ENCODE peak calls at places on chromosome 14, in nine cellular contexts. T is fibroblast of lung, S is mesendoderm, D is H1, X is HCT116, O is mesenchymal stem cell, Y is hepatocyte, M is OCI-LY7, H is PC-9. W is an unnamed sample. For H3K36me3, the result is how much of the 10 kb centered on the place peaks cover.

GRCh38 chr14:71362920-71363584 is 455.8 kb downstream of the PCNX1 start:
- DNase-seq in T (peak), S (no peak), D (no peak), X (no peak), O (peak), Y (no peak), M (no peak), H (no peak), W (no peak)

GRCh38 chr14:54730156-54730961 is 163.4 kb downstream of the SAMD4A start:
- DNase-seq in T (peak), S (no peak), D (no peak), X (no peak), O (peak), Y (no peak), M (peak), H (peak), W (no peak)

GRCh38 chr14:31161274-31161673 is 46.3 kb downstream of the HECTD1 start:
- DNase-seq in T (no peak), S (no peak), D (no peak), X (no peak), O (no peak), Y (no peak), M (no peak), H (no peak), W (no peak)

GRCh38 chr14:92690171-92691011 is 58.0 kb downstream of the LGMN start:
- DNase-seq in T (peak), S (peak), D (no peak), X (peak), O (peak), Y (peak), M (peak), H (peak), W (no peak)

GRCh38 chr14:23633160-23633701 is 2.9 kb upstream of the DHRS2 start:
- DNase-seq in T (no peak), S (peak), D (no peak), X (no peak), O (peak), Y (peak), M (no peak), H (no peak), W (peak)

GRCh38 chr14:75077794-75078193 is 8.4 kb downstream of the ZC2HC1C start:
- DNase-seq in T (no peak), S (no peak), D (no peak), X (no peak), O (peak), Y (no peak), M (no peak), H (no peak), W (no peak)

GRCh38 chr14:104114421-104115130 is 23.8 kb upstream of the KIF26A start:
- DNase-seq in T (no peak), S (no peak), D (no peak), X (no peak), O (no peak), Y (no peak), M (no peak), H (no peak), W (no peak)

GRCh38 chr14:63431466-63431865 is 111.7 kb downstream of the PPP2R5E start:
- DNase-seq in T (no peak), S (no peak), D (no peak), X (no peak), O (peak), Y (no peak), M (no peak), H (no peak), W (no peak)

GRCh38 chr14:52351191-52351560 is 37.1 kb downstream of the PTGER2 start:
- DNase-seq in T (peak), S (peak), D (no peak), X (no peak), O (peak), Y (peak), M (no peak), H (no peak), W (no peak)

GRCh38 chr14:64685364-64686130 is 18.7 kb upstream of the PLEKHG3 start:
- DNase-seq in T (no peak), S (no peak), D (no peak), X (no peak), O (no peak), Y (no peak), M (no peak), H (no peak), W (peak)

GRCh38 chr14:32509632-32510187 is 180.6 kb downstream of the AKAP6 start:
- DNase-seq in T (peak), S (no peak), D (no peak), X (no peak), O (peak), Y (peak), M (no peak), H (no peak), W (peak)

GRCh38 chr14:22386924-22387775 is 201.9 kb downstream of the DAD1 start:
- DNase-seq in T (peak), S (peak), D (peak), X (peak), O (peak), Y (peak), M (peak), H (no peak), W (peak)

GRCh38 chr14:79136437-79137430 is 966.6 kb downstream of the NRXN3 start:
- DNase-seq in T (no peak), S (peak), D (no peak), X (no peak), O (no peak), Y (no peak), M (no peak), H (no peak), W (peak)

GRCh38 chr14:55354500-55354899 is 57.1 kb downstream of the ATG14 start:
- DNase-seq in T (peak), S (peak), D (peak), X (peak), O (peak), Y (peak), M (peak), H (no peak), W (peak)

GRCh38 chr14:54207075-54207474 is 189.7 kb upstream of the CDKN3 start:
- DNase-seq in T (no peak), S (no peak), D (no peak), X (no peak), O (peak), Y (no peak), M (no peak), H (no peak), W (no peak)

GRCh38 chr14:71551291-71551955 is 380.8 kb upstream of the RGS6 start:
- DNase-seq in T (no peak), S (no peak), D (no peak), X (no peak), O (peak), Y (peak), M (peak), H (no peak), W (no peak)

GRCh38 chr14:88032373-88032772 is 27.4 kb downstream of the GPR65 start:
- DNase-seq in T (no peak), S (no peak), D (no peak), X (no peak), O (no peak), Y (no peak), M (no peak), H (no peak), W (no peak)

GRCh38 chr14:44945264-44945663 is 16.5 kb downstream of the KLHL28 start:
- DNase-seq in T (peak), S (no peak), D (no peak), X (no peak), O (no peak), Y (no peak), M (no peak), H (no peak), W (no peak)

GRCh38 chr14:86013663-86014062 is 483.7 kb downstream of the FLRT2 start:
- DNase-seq in T (peak), S (no peak), D (no peak), X (no peak), O (peak), Y (peak), M (no peak), H (no peak), W (no peak)

GRCh38 chr14:35164849-35165248 is 42.5 kb downstream of the PRORP start:
- DNase-seq in T (no peak), S (no peak), D (no peak), X (no peak), O (no peak), Y (no peak), M (no peak), H (no peak), W (no peak)

GRCh38 chr14:23478109-23478698 is 8.7 kb downstream of the NGDN start:
- DNase-seq in T (peak), S (peak), D (no peak), X (peak), O (peak), Y (peak), M (peak), H (no peak), W (peak)

GRCh38 chr14:67218126-67218525 is 23.1 kb upstream of the PALS1 start:
- DNase-seq in T (no peak), S (no peak), D (no peak), X (no peak), O (no peak), Y (no peak), M (no peak), H (no peak), W (no peak)

GRCh38 chr14:30330452-30330851 is 228.5 kb upstream of the G2E3 start:
- DNase-seq in T (no peak), S (no peak), D (no peak), X (peak), O (no peak), Y (no peak), M (peak), H (no peak), W (no peak)

GRCh38 chr14:58408681-58409080 is 13.0 kb downstream of the TOMM20L start:
- DNase-seq in T (no peak), S (no peak), D (no peak), X (no peak), O (no peak), Y (no peak), M (no peak), H (no peak), W (no peak)

DNA sequence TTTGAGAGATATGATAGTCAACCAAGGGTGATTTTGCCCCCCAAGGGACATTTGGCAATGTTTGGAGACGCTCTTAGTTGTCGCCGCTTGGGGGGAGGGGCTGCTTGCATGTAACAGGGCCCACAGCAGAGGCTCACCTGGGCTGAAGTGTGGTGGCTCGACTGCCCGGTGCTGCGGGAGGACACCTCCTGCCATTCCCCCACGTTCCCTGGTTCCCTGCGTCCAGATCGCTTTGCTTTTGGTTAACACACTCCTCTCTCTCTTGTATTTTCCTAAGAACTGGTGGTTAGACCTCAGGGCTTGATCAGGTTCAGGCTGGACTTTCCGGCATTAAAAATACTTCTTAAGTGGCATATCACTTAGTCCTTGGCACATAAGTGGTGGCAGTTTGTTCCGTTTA is 18.9 kb downstream of the PPP2R5C start:
- DNase-seq in T (no peak), S (no peak), D (no peak), X (no peak), O (peak), Y (no peak), M (no peak), H (no peak), W (no peak)
- H3K4me2 ChIP-seq in T (no peak), S (peak), D (peak), X (no peak), O (no peak), Y (peak), M (peak), H (no peak), W (peak)

DNA sequence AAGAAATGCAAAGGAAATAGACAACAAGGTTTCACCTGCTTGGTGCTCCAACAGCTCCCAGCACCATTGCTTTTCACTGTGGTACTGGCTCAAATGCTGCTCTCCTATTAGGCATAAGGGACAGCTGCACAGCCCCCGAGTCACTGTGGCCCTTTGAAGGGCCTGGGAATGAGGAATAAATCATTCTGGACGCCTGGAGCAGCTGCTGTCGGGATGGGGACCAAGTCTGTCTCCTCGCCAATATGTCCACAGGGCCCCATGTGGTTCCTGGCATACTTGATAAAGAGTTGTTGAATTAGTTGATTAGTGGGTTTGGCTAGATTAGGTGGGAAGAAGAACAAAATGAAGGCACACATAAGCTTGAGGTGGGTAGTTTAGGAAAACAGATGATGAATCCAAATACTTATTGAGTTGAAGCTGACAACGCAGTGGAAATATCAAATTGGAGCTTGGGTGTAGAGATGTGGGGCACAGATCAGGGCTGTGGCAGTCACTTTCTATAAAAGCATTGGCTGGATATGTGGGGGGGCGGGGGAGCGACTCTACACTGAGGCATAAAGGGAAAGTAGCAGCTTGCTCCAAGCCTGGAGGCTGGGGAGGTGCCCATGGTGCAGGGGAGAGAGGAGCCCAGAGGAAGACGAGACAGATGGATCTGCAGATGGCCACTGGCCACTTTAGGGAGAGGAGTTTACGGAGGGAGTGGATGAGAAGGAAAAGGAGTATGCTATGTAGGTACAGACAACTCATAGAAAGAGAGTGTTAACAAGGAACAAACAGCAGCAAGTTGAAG is 13.3 kb upstream of the NGB start:
- DNase-seq in T (no peak), S (no peak), D (no peak), X (no peak), O (no peak), Y (no peak), M (no peak), H (no peak), W (no peak)
- H3K36me3 ChIP-seq in T (under half), S (under half), D (under half), X (under half), O (half or more), Y (under half), M (under half), H (under half), W (under half)

GRCh38 chr14:105817971-105818711 is 291.8 kb downstream of the TMEM121 start:
- DNase-seq in T (no peak), S (no peak), D (no peak), X (no peak), O (no peak), Y (no peak), M (peak), H (no peak), W (no peak)
- H3K4me3 ChIP-seq in T (no peak), S (no peak), D (no peak), X (no peak), O (no peak), Y (no peak), M (peak), H (no peak), W (no peak)

GRCh38 chr14:91520138-91520537 is 10.0 kb upstream of the PPP4R3A start:
- DNase-seq in T (no peak), S (no peak), D (no peak), X (no peak), O (no peak), Y (no peak), M (no peak), H (no peak), W (no peak)
- H3K4me2 ChIP-seq in T (no peak), S (no peak), D (no peak), X (no peak), O (no peak), Y (no peak), M (no peak), H (no peak), W (no peak)

GRCh38 chr14:100979780-100980179 is 76.3 kb upstream of the RTL1 start:
- DNase-seq in T (peak), S (no peak), D (no peak), X (no peak), O (no peak), Y (no peak), M (no peak), H (no peak), W (no peak)
- H3K36me3 ChIP-seq in T (under half), S (under half), D (under half), X (under half), O (half or more), Y (under half), M (under half), H (under half), W (under half)

GRCh38 chr14:73741386-73741875 is 27.2 kb upstream of the PNMA1 start:
- DNase-seq in T (peak), S (peak), D (peak), X (no peak), O (peak), Y (peak), M (peak), H (peak), W (peak)

GRCh38 chr14:73739174-73739898 is 25.2 kb upstream of the PNMA1 start:
- DNase-seq in T (no peak), S (no peak), D (no peak), X (no peak), O (no peak), Y (peak), M (no peak), H (no peak), W (no peak)

GRCh38 chr14:73739899-73740685 is 25.9 kb upstream of the PNMA1 start:
- DNase-seq in T (no peak), S (no peak), D (no peak), X (no peak), O (no peak), Y (peak), M (no peak), H (peak), W (no peak)

GRCh38 chr14:73741876-73742519 is 27.8 kb upstream of the PNMA1 start:
- DNase-seq in T (no peak), S (no peak), D (no peak), X (no peak), O (peak), Y (peak), M (peak), H (no peak), W (no peak)

GRCh38 chr14:73740921-73741326 is 26.7 kb upstream of the PNMA1 start:
- DNase-seq in T (peak), S (peak), D (no peak), X (peak), O (peak), Y (peak), M (no peak), H (peak), W (no peak)
- H3K4me3 ChIP-seq in T (peak), S (no peak), D (no peak), X (peak), O (no peak), Y (no peak), M (no peak), H (peak), W (no peak)

DNA sequence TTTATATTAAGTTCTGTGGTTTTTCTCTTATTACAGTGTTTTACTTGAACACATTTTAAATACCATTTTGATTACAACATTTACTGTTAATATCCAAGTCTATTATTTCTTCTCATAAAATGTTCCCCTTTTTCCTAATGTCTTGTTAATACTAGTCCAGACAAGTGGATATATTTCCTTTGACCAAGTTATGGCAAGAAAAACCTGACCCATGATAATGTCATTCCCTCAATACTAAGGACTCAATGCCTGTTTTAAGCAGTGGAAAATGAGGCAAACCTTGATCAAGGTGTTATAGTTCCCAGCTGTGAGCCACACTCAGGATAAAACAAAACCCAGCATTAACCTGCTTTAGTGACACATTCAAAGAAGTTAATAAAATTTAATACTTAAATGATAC is 12.2 kb downstream of the TRMT5 start:
- DNase-seq in T (no peak), S (no peak), D (no peak), X (no peak), O (no peak), Y (no peak), M (no peak), H (no peak), W (no peak)
- H3K4me2 ChIP-seq in T (no peak), S (no peak), D (no peak), X (no peak), O (no peak), Y (no peak), M (no peak), H (no peak), W (no peak)